ENCODE peak calls at places on chromosome 14, in nine cellular contexts. U, K, W, D, X, Y, S, N and T are unnamed samples.

GRCh38 chr14:21382886-21383847 is 652 bp downstream of the SUPT16H start:
- DNase-seq in D (peak), N (peak), W (peak), U (peak), Y (peak), K (peak), S (peak), X (peak), T (peak)

GRCh38 chr14:76696791-76697190 is 64.5 kb upstream of the VASH1 start:
- DNase-seq in U (no peak), S (no peak), K (no peak), Y (no peak), W (no peak), N (no peak), X (peak), D (no peak), T (no peak)

GRCh38 chr14:30621354-30621953 is 665 bp upstream of the SCFD1 start:
- DNase-seq in K (no peak), W (no peak), Y (no peak), D (no peak), U (peak), S (no peak), X (no peak), N (peak), T (peak)

GRCh38 chr14:67857778-67858350 is 38.3 kb downstream of the RAD51B start:
- DNase-seq in S (no peak), X (no peak), D (no peak), U (no peak), W (no peak), K (no peak), N (no peak), Y (no peak), T (no peak)

GRCh38 chr14:100871234-100872186 is 32.0 kb downstream of the RTL1 start:
- DNase-seq in S (no peak), X (peak), K (peak), N (no peak), Y (no peak), W (peak), D (peak), U (peak), T (no peak)

GRCh38 chr14:22471545-22472121 is 117.4 kb downstream of the DAD1 start:
- DNase-seq in W (peak), K (peak), D (peak), Y (peak), S (no peak), N (peak), U (no peak), X (peak), T (peak)

GRCh38 chr14:103382375-103382774 is 2.8 kb upstream of the MARK3 start:
- DNase-seq in S (no peak), U (peak), K (peak), X (no peak), W (no peak), Y (no peak), N (no peak), D (peak), T (peak)

GRCh38 chr14:103949386-103949785 is 7.1 kb upstream of the RD3L start:
- DNase-seq in W (no peak), S (no peak), U (no peak), N (no peak), K (no peak), Y (no peak), D (no peak), X (no peak), T (no peak)

GRCh38 chr14:73879027-73879426 is 7.6 kb upstream of the ZNF410 start:
- DNase-seq in S (no peak), Y (no peak), U (no peak), N (no peak), X (no peak), K (no peak), D (peak), W (no peak), T (no peak)

GRCh38 chr14:71932229-71932951 is at the start of gene RGS6:
- DNase-seq in Y (peak), S (no peak), D (no peak), N (peak), K (no peak), W (no peak), U (peak), X (peak), T (peak)